ENCODE peak calls at places on chromosomes 12 and 14, in four cellular contexts. M, U, S and Y are unnamed samples.

GRCh38 chr12:4006743-4007142 is 133.5 kb upstream of the PARP11 start:
- DNase-seq in M (no peak), U (no peak), S (no peak), Y (no peak)

GRCh38 chr12:123973552-123974341 is 732 bp downstream of the ZNF664 start:
- DNase-seq in M (no peak), U (peak), S (peak), Y (no peak)

GRCh38 chr12:130508318-130508717 is 170.6 kb downstream of the PIWIL1 start:
- DNase-seq in M (no peak), U (no peak), S (no peak), Y (no peak)

GRCh38 chr14:30064454-30064853 is 136.8 kb upstream of the PRKD1 start:
- DNase-seq in M (no peak), U (no peak), S (no peak), Y (no peak)

GRCh38 chr14:67875175-67876006 is 55.8 kb downstream of the RAD51B start:
- DNase-seq in M (no peak), U (no peak), S (no peak), Y (no peak)

GRCh38 chr12:55696796-55697462 is 10.8 kb downstream of the ITGA7 start:
- DNase-seq in M (no peak), U (no peak), S (no peak), Y (no peak)

GRCh38 chr12:58529897-58530296 is 390.4 kb downstream of the LRIG3 start:
- DNase-seq in M (peak), U (no peak), S (no peak), Y (peak)

GRCh38 chr12:12011880-12012260 is 58.9 kb upstream of the BCL2L14 start:
- DNase-seq in M (no peak), U (no peak), S (no peak), Y (no peak)

GRCh38 chr12:131782061-131782460 is 46.1 kb upstream of the MMP17 start:
- DNase-seq in M (no peak), U (no peak), S (no peak), Y (no peak)

GRCh38 chr14:72714871-72715214 is 179.1 kb downstream of the DPF3 start:
- DNase-seq in M (no peak), U (peak), S (no peak), Y (no peak)

GRCh38 chr14:71430321-71431168 is 501.7 kb upstream of the RGS6 start:
- DNase-seq in M (no peak), U (no peak), S (no peak), Y (no peak)

GRCh38 chr14:71431169-71431525 is 501.1 kb upstream of the RGS6 start:
- DNase-seq in M (no peak), U (no peak), S (no peak), Y (no peak)

GRCh38 chr14:71429900-71430299 is 502.3 kb upstream of the RGS6 start:
- DNase-seq in M (no peak), U (no peak), S (no peak), Y (no peak)

GRCh38 chr14:71432334-71432733 is 499.9 kb upstream of the RGS6 start:
- DNase-seq in M (no peak), U (no peak), S (no peak), Y (no peak)

GRCh38 chr14:71433303-71433702 is 498.9 kb upstream of the RGS6 start:
- DNase-seq in M (no peak), U (no peak), S (no peak), Y (no peak)
- TF ChIP-seq CTCF in M (no peak), U (no peak), S (no peak), Y (no peak)

GRCh38 chr12:116601524-116601923 is 42.3 kb downstream of the MAP1LC3B2 start:
- DNase-seq in M (no peak), U (no peak), S (no peak), Y (no peak)

GRCh38 chr12:116597886-116598285 is 38.7 kb downstream of the MAP1LC3B2 start:
- DNase-seq in M (no peak), U (no peak), S (no peak), Y (no peak)

GRCh38 chr12:116599285-116600122 is 40.3 kb downstream of the MAP1LC3B2 start:
- DNase-seq in M (peak), U (peak), S (peak), Y (no peak)

GRCh38 chr12:116600959-116601358 is 41.8 kb downstream of the MAP1LC3B2 start:
- DNase-seq in M (no peak), U (no peak), S (no peak), Y (no peak)

GRCh38 chr12:116598341-116599284 is 39.4 kb downstream of the MAP1LC3B2 start:
- DNase-seq in M (no peak), U (peak), S (peak), Y (no peak)
- H3K4me3 ChIP-seq in M (no peak), U (peak), S (no peak), Y (peak)

DNA sequence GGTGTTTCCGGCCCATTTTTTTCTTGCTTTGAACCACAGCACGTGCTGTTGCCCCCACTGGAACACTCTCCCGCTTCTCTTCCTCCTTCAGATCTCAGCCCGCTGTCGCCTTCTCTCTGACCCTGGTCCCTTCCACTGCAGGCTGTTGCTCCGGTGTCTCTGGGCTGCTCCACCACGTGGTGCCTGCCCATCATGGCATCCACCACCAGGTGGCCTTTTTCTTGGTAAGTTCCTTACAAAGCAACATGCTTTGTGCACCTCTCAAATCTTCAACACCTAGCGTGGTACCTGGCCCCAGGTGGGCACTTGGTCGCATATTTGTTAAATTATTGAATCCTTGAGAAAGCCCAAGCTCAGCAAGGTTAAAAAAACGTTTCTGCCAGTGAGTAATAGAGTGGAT is 19.1 kb downstream of the TUNAR start:
- DNase-seq in M (no peak), U (no peak), S (no peak), Y (no peak)
- TF ChIP-seq CTCF in M (peak), U (no peak), S (no peak), Y (no peak)

GRCh38 chr12:99745895-99746294 is 98.3 kb downstream of the GARIN6 start:
- DNase-seq in M (no peak), U (no peak), S (no peak), Y (no peak)
- H3K4me3 ChIP-seq in M (no peak), U (no peak), S (no peak), Y (no peak)

GRCh38 chr14:105440992-105441391 is 21.4 kb downstream of the MTA1 start:
- DNase-seq in M (no peak), U (no peak), S (no peak), Y (no peak)

GRCh38 chr14:105440554-105440900 is 20.9 kb downstream of the MTA1 start:
- DNase-seq in M (no peak), U (no peak), S (no peak), Y (no peak)

GRCh38 chr14:105437723-105438500 is 18.3 kb downstream of the MTA1 start:
- DNase-seq in M (no peak), U (no peak), S (no peak), Y (no peak)

GRCh38 chr14:105439179-105439578 is 19.6 kb downstream of the MTA1 start:
- DNase-seq in M (no peak), U (no peak), S (no peak), Y (no peak)

DNA sequence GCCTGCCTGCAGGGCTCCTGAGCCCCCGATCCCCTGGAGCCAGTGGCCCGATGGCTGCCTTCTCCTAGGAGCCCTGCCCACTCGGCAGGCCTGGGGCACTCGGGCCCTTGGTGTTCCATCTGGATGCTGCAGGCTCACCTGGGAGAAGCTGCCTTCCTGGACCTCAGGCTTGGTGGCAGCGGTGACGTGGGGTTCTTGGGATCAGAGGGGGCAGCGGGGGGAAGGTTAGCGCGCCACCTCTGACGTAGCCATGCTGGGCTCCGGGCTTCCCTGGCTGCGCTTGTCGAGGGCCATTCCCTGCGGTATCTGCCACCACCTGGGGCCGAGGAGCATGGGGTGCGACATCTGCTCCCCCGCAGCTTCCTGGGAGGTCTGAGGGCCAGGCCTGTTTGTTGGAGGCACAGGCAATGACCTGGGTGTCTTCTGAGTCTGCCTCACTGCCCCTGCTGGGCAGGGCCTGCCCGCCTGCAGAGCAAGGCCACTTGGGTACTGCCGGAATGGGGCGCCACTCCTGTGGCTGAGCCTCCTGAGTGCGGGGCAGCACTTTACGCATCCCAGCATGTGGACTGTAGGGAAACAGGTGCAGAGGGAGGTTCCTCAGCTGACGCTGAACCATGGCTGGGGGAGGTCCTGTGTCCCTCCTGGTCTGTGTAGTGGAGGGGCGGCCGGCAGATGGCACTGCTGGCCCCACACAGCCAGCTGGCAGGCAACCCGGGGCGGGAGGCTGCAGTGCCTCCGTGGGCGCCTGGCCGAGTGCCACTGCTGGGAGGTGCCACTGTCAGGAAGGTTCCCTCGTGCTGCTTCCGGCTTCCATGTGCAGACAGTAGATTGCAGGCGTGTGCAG is 20.3 kb downstream of the MTA1 start:
- DNase-seq in M (no peak), U (no peak), S (no peak), Y (no peak)
- TF ChIP-seq CTCF in M (no peak), U (no peak), S (no peak), Y (no peak)